ENCODE peak calls at places on chromosomes 2 and 18, in five cellular contexts. M is M059J, V is GOT3, J is dorsolateral prefrontal cortex, L is body of pancreas. K is an unnamed sample.

GRCh38 chr2:1818404-1818803 is 74.1 kb upstream of the PXDN start:
- DNase-seq in M (peak; percentile 16), V (no peak), J (no peak), L (no peak), K (no peak)

GRCh38 chr18:21896732-21897336 is 156.2 kb downstream of the MIB1 start:
- DNase-seq in M (no peak), V (no peak), J (no peak), L (no peak), K (no peak)

GRCh38 chr2:70992945-70993688 is 1.6 kb downstream of the TEX261 start:
- DNase-seq in M (no peak), V (no peak), J (no peak), L (no peak), K (no peak)

GRCh38 chr2:95267458-95268207 is 6.6 kb upstream of the PROM2 start:
- DNase-seq in M (peak; percentile 90), V (no peak), J (peak; percentile 33), L (no peak), K (no peak)

GRCh38 chr2:3598197-3598910 is 3.4 kb downstream of the COLEC11 start:
- DNase-seq in M (no peak), V (no peak), J (no peak), L (no peak), K (no peak)

GRCh38 chr2:28506112-28506511 is 10.3 kb downstream of the PLB1 start:
- DNase-seq in M (peak; percentile 4), V (no peak), J (no peak), L (no peak), K (peak; percentile 50)

GRCh38 chr2:123179526-123179925 is 845.6 kb upstream of the CNTNAP5 start:
- DNase-seq in M (peak; percentile 0), V (no peak), J (no peak), L (no peak), K (no peak)

GRCh38 chr2:118003396-118003824 is 10.5 kb downstream of the CCDC93 start:
- DNase-seq in M (peak; percentile 59), V (no peak), J (no peak), L (peak; percentile 38), K (peak; percentile 86)

GRCh38 chr2:111676423-111676822 is 207.6 kb downstream of the ANAPC1 start:
- DNase-seq in M (peak; percentile 12), V (no peak), J (no peak), L (no peak), K (no peak)

GRCh38 chr2:70078384-70078783 is 8.9 kb upstream of the PCBP1 start:
- DNase-seq in M (no peak), V (no peak), J (no peak), L (no peak), K (no peak)

GRCh38 chr2:237889016-237889415 is 29.6 kb downstream of the RAMP1 start:
- DNase-seq in M (no peak), V (no peak), J (no peak), L (no peak), K (no peak)

GRCh38 chr2:109285244-109285651 is 156.2 kb downstream of the SH3RF3 start:
- DNase-seq in M (peak; percentile 75), V (no peak), J (no peak), L (no peak), K (no peak)

GRCh38 chr2:113136828-113137775 is 9.7 kb downstream of the IL1RN start:
- DNase-seq in M (peak; percentile 52), V (no peak), J (no peak), L (peak; percentile 56), K (no peak)

GRCh38 chr2:206198677-206199076 is 39.0 kb downstream of the EEF1B2 start:
- DNase-seq in M (peak; percentile 20), V (no peak), J (no peak), L (no peak), K (no peak)

GRCh38 chr18:46264255-46264654 is 160.1 kb downstream of the HAUS1 start:
- DNase-seq in M (peak; percentile 70), V (no peak), J (no peak), L (no peak), K (no peak)

GRCh38 chr2:163723881-163724280 is 11.9 kb downstream of the FIGN start:
- DNase-seq in M (no peak), V (no peak), J (no peak), L (no peak), K (no peak)

GRCh38 chr2:205411558-205411957 is 270.7 kb upstream of the NRP2 start:
- DNase-seq in M (no peak), V (no peak), J (peak; percentile 41), L (peak; percentile 82), K (peak; percentile 37)

GRCh38 chr2:229653551-229653950 is 60.8 kb downstream of the DNER start:
- DNase-seq in M (no peak), V (no peak), J (no peak), L (no peak), K (no peak)

GRCh38 chr18:13621446-13621849 is 104.9 kb downstream of the FAM210A start:
- DNase-seq in M (no peak), V (no peak), J (no peak), L (no peak), K (peak; percentile 12)

GRCh38 chr2:71880846-71881610 is 266.6 kb downstream of the CYP26B1 start:
- DNase-seq in M (peak; percentile 92), V (no peak), J (no peak), L (no peak), K (no peak)

GRCh38 chr18:45227004-45227403 is 388.3 kb upstream of the SLC14A2 start:
- DNase-seq in M (no peak), V (no peak), J (no peak), L (no peak), K (no peak)